ENCODE peak calls at places on chromosome 7, in seven cellular contexts. K, Z, Q, T, M, A and H are unnamed samples.

GRCh38 chr7:38367301-38367700 is 93.9 kb upstream of the TARP start:
- DNase-seq in K (no peak), Z (no peak), Q (peak; percentile 23), T (no peak), M (peak; percentile 80), A (no peak), H (no peak)

GRCh38 chr7:129698516-129699418 is 87.2 kb downstream of the NRF1 start:
- DNase-seq in K (no peak), Z (peak; percentile 50), Q (no peak), T (peak; percentile 19), M (no peak), A (no peak), H (no peak)

GRCh38 chr7:129122751-129123516 is 21.6 kb upstream of the TSPAN33 start:
- DNase-seq in K (no peak), Z (no peak), Q (no peak), T (no peak), M (peak; percentile 95), A (no peak), H (no peak)

GRCh38 chr7:110502893-110503465 is 587.9 kb upstream of the LRRN3 start:
- DNase-seq in K (no peak), Z (no peak), Q (no peak), T (no peak), M (no peak), A (peak; percentile 34), H (peak; percentile 37)

GRCh38 chr7:120857558-120858298 is at the start of gene TSPAN12:
- DNase-seq in K (peak; percentile 91), Z (peak; percentile 89), Q (no peak), T (peak; percentile 73), M (peak; percentile 87), A (peak; percentile 80), H (peak; percentile 70)

GRCh38 chr7:148963583-148964509 is 64.5 kb downstream of the PDIA4 start:
- DNase-seq in K (no peak), Z (peak; percentile 50), Q (no peak), T (no peak), M (no peak), A (peak; percentile 38), H (peak; percentile 31)

GRCh38 chr7:12569673-12570072 is 847 bp upstream of the SCIN start:
- DNase-seq in K (no peak), Z (peak; percentile 17), Q (no peak), T (no peak), M (peak; percentile 64), A (no peak), H (no peak)

GRCh38 chr7:156034397-156034796 is 222.1 kb upstream of the SHH start:
- DNase-seq in K (no peak), Z (no peak), Q (peak; percentile 49), T (no peak), M (no peak), A (no peak), H (peak; percentile 43)

GRCh38 chr7:47153571-47153970 is 428.3 kb downstream of the TNS3 start:
- DNase-seq in K (peak; percentile 50), Z (peak; percentile 87), Q (peak; percentile 68), T (no peak), M (no peak), A (no peak), H (no peak)

GRCh38 chr7:130400120-130400572 is 19.9 kb downstream of the CPA1 start:
- DNase-seq in K (peak; percentile 30), Z (no peak), Q (no peak), T (no peak), M (no peak), A (peak; percentile 77), H (no peak)

GRCh38 chr7:155505422-155505793 is 41.0 kb downstream of the CNPY1 start:
- DNase-seq in K (no peak), Z (no peak), Q (no peak), T (no peak), M (no peak), A (no peak), H (no peak)

GRCh38 chr7:132435016-132435990 is 141.0 kb downstream of the PLXNA4 start:
- DNase-seq in K (no peak), Z (peak; percentile 7), Q (no peak), T (no peak), M (no peak), A (no peak), H (no peak)

GRCh38 chr7:36034020-36034419 is 119.0 kb upstream of the EEPD1 start:
- DNase-seq in K (no peak), Z (no peak), Q (no peak), T (no peak), M (no peak), A (peak; percentile 96), H (peak; percentile 86)

GRCh38 chr7:46229409-46229808 is 308.3 kb upstream of the IGFBP3 start:
- DNase-seq in K (peak; percentile 63), Z (no peak), Q (no peak), T (no peak), M (no peak), A (peak; percentile 94), H (peak; percentile 76)

GRCh38 chr7:114789942-114790341 is 132.0 kb upstream of the MDFIC start:
- DNase-seq in K (no peak), Z (no peak), Q (no peak), T (no peak), M (no peak), A (peak; percentile 93), H (peak; percentile 68)

GRCh38 chr7:77570330-77571011 is 33.4 kb downstream of the PTPN12 start:
- DNase-seq in K (no peak), Z (no peak), Q (no peak), T (no peak), M (peak; percentile 16), A (peak; percentile 88), H (peak; percentile 8)

GRCh38 chr7:41003031-41003925 is 699.6 kb downstream of the INHBA start:
- DNase-seq in K (peak; percentile 34), Z (peak; percentile 80), Q (peak; percentile 46), T (peak; percentile 54), M (peak; percentile 37), A (peak; percentile 28), H (peak; percentile 79)

DNA sequence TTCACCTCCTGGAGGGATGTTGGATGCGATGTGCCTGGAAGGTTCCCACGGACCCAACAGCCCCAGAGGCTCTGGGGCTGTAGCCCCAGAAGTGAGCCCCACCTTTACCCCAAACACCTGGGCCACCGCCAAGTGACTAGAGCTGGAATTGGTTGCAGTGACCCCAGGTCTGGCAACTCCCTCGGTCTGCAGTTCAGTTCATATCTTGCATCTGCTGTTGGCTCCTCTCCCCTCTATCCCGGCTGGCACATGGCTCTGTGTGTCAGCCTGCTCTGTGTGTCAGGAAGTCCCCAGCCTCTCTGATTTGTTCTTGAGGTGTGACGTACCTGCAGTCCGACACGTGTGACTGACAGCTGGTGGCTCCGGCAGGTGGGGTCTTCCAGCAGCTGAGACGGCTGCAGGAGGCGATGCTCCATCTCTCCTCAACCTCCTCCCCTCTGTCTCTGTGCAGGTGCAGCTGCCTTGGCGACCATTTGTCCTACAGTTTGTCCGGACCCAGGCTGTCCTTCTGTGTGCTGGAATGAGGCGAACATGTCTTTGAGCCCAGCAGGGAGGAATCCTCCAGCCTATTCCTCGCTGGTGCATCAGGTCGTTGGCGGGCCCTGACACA is 38.7 kb downstream of the ELFN1 start:
- DNase-seq in K (no peak), Z (no peak), Q (no peak), T (no peak), M (no peak), A (no peak), H (no peak)
- TF ChIP-seq EZH2phosphoT487 in K (no peak), Z (no peak), Q (no peak), T (no peak), M (no peak), A (no peak), H (no peak)

DNA sequence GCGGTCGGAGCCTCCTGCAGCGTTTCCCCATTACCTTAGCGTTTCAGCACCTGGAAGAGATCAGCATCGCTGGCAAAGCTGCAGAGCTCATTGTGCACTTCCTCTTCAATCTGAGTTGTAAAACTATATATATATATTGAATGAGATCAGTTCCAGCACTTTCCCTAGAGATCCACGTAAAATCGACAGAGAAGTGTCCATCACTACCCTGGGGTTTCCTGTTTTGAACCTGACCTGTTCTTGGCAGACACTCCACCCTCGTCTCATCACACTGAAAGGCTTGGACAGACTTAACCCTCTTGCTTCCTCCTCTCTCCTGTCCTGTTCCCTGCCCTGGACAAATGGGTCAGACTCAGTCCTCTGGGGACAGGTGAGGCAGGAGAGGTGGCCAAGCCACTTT is 83.6 kb upstream of the KDM7A start:
- DNase-seq in K (no peak), Z (no peak), Q (no peak), T (no peak), M (no peak), A (no peak), H (no peak)
- H3K4me1 ChIP-seq in K (no peaks in the 10 kb centered on the region), Z (no peaks in the 10 kb centered on the region), Q (no peaks in the 10 kb centered on the region), T (no peaks in the 10 kb centered on the region), M (no peaks in the 10 kb centered on the region), A (no peaks in the 10 kb centered on the region), H (no peaks in the 10 kb centered on the region)

DNA sequence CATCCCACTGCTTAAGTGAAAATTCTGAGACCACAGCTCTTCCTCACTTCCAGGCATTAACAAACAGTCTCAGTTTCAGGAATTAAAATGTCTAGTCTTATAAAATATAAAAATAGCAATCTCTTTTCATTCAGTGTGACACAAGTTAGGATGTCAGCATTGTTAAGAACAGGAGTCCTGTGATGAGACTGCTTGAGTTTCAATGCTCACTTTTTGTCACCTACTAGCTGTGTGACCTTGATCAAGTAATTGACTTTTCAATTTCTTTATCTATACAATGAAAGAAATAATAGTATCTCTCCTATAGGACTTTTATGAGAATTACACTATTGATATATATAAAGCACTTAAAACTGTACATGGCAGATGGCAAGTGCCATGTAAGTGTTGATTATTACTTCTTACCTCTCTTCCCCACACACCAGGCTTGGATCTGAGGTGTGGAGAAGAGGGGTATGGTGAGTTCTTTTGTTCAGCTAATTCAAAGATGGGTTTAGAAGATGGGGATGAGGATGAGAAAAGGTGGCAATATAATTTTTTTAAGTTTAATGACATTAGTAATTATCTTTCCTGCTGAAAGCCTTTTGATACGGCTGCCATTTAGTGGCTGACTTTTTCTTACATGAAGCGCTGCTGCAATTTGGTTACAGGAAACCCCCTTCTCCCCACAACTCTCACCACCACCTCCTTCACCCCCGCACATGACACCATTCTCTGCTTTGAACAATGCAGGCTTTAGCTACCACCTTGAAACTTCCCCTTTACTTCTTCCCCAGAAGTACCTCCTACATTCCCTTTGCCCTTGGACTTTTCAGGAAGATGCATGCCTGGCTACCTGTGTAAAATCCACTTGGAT is 20.8 kb upstream of the HYAL4 start:
- DNase-seq in K (no peak), Z (no peak), Q (no peak), T (no peak), M (no peak), A (no peak), H (no peak)
- TF ChIP-seq EZH2phosphoT487 in K (no peak), Z (no peak), Q (no peak), T (no peak), M (no peak), A (no peak), H (no peak)

GRCh38 chr7:42880392-42880791 is 31.5 kb downstream of the C7orf25 start:
- DNase-seq in K (no peak), Z (no peak), Q (no peak), T (no peak), M (no peak), A (no peak), H (no peak)

GRCh38 chr7:42878303-42878702 is 33.6 kb downstream of the C7orf25 start:
- DNase-seq in K (no peak), Z (no peak), Q (no peak), T (no peak), M (no peak), A (no peak), H (no peak)

GRCh38 chr7:42886866-42887509 is 24.9 kb downstream of the C7orf25 start:
- DNase-seq in K (no peak), Z (no peak), Q (no peak), T (no peak), M (no peak), A (no peak), H (peak; percentile 59)

GRCh38 chr7:42886129-42886528 is 25.7 kb downstream of the C7orf25 start:
- DNase-seq in K (no peak), Z (peak; percentile 47), Q (peak; percentile 45), T (no peak), M (no peak), A (peak; percentile 55), H (peak; percentile 41)

GRCh38 chr7:42883950-42884349 is 27.9 kb downstream of the C7orf25 start:
- DNase-seq in K (no peak), Z (peak; percentile 31), Q (peak; percentile 93), T (no peak), M (no peak), A (no peak), H (peak; percentile 90)
- H3K4me1 ChIP-seq in K (peaks cover 7% of the 10 kb centered on the region), Z (peaks cover 22% of the 10 kb centered on the region), Q (peaks cover 65% of the 10 kb centered on the region), T (no peaks in the 10 kb centered on the region), M (no peaks in the 10 kb centered on the region), A (peaks cover 3% of the 10 kb centered on the region), H (peaks cover 36% of the 10 kb centered on the region)